ENCODE peak calls at places on chromosome 1, in ten cellular contexts. W is AG04450; T is ovary; X is tibial nerve; O is left lung; D is lower lobe of right lung; M is brain microvascular endothelial cell; A is psoas muscle; J is Peyer's patch; U is CD8-positive, alpha-beta T cell. R is an unnamed sample.

GRCh38 chr1:23567629-23567995 is 8.3 kb upstream of the ID3 start:
- DNase-seq in W (no peak), T (no peak), X (no peak), O (no peak), D (peak), M (no peak), A (no peak), J (no peak), U (no peak), R (no peak)

GRCh38 chr1:207027221-207027777 is 5.3 kb downstream of the C1orf116 start:
- DNase-seq in W (no peak), T (no peak), X (no peak), O (peak), D (peak), M (peak), A (no peak), J (peak), U (no peak), R (no peak)

GRCh38 chr1:103087261-103087660 is 21.1 kb downstream of the COL11A1 start:
- DNase-seq in W (no peak), T (no peak), X (no peak), O (no peak), D (no peak), M (no peak), A (no peak), J (no peak), U (no peak), R (no peak)

GRCh38 chr1:208154679-208155078 is 89.5 kb downstream of the PLXNA2 start:
- DNase-seq in W (no peak), T (no peak), X (no peak), O (no peak), D (no peak), M (no peak), A (no peak), J (peak), U (no peak), R (no peak)

GRCh38 chr1:156703741-156704140 is 1.6 kb downstream of the CRABP2 start:
- DNase-seq in W (no peak), T (no peak), X (no peak), O (no peak), D (no peak), M (no peak), A (no peak), J (no peak), U (no peak), R (peak)

GRCh38 chr1:41268154-41268770 is 26.2 kb upstream of the SCMH1 start:
- DNase-seq in W (peak), T (peak), X (peak), O (peak), D (peak), M (peak), A (peak), J (peak), U (peak), R (peak)

GRCh38 chr1:62682531-62682930 is 5.7 kb downstream of the DOCK7 start:
- DNase-seq in W (no peak), T (no peak), X (no peak), O (no peak), D (no peak), M (no peak), A (no peak), J (no peak), U (no peak), R (no peak)

GRCh38 chr1:236052227-236052993 is 12.5 kb downstream of the NID1 start:
- DNase-seq in W (no peak), T (peak), X (no peak), O (no peak), D (no peak), M (no peak), A (no peak), J (no peak), U (no peak), R (no peak)

GRCh38 chr1:239951518-239952130 is 140.1 kb upstream of the FMN2 start:
- DNase-seq in W (peak), T (peak), X (peak), O (no peak), D (no peak), M (peak), A (no peak), J (peak), U (no peak), R (peak)

GRCh38 chr1:19792237-19793002 is 7.3 kb downstream of the TMCO4 start:
- DNase-seq in W (no peak), T (no peak), X (no peak), O (no peak), D (no peak), M (no peak), A (no peak), J (no peak), U (no peak), R (no peak)

GRCh38 chr1:84907095-84907827 is 14.3 kb upstream of the LPAR3 start:
- DNase-seq in W (no peak), T (no peak), X (no peak), O (no peak), D (no peak), M (peak), A (no peak), J (no peak), U (no peak), R (no peak)

GRCh38 chr1:171245458-171246064 is 2.7 kb upstream of the FMO1 start:
- DNase-seq in W (no peak), T (peak), X (peak), O (no peak), D (no peak), M (peak), A (no peak), J (peak), U (no peak), R (peak)

GRCh38 chr1:27544818-27545612 is 55.0 kb upstream of the WASF2 start:
- DNase-seq in W (no peak), T (peak), X (peak), O (no peak), D (no peak), M (no peak), A (peak), J (no peak), U (no peak), R (no peak)

GRCh38 chr1:200631375-200631774 is 10.8 kb upstream of the KIF14 start:
- DNase-seq in W (no peak), T (no peak), X (no peak), O (no peak), D (no peak), M (no peak), A (no peak), J (no peak), U (no peak), R (no peak)

GRCh38 chr1:158248771-158249170 is 5.5 kb upstream of the CD1A start:
- DNase-seq in W (no peak), T (no peak), X (no peak), O (peak), D (no peak), M (no peak), A (no peak), J (no peak), U (no peak), R (no peak)

GRCh38 chr1:18890704-18891103 is 11.7 kb downstream of the ALDH4A1 start:
- DNase-seq in W (no peak), T (no peak), X (peak), O (no peak), D (no peak), M (no peak), A (no peak), J (no peak), U (no peak), R (no peak)

GRCh38 chr1:108049083-108049819 is 84.3 kb upstream of the VAV3 start:
- DNase-seq in W (no peak), T (no peak), X (peak), O (peak), D (peak), M (peak), A (no peak), J (peak), U (no peak), R (peak)

GRCh38 chr1:201137579-201138310 is 10.8 kb upstream of the ASCL5 start:
- DNase-seq in W (peak), T (peak), X (peak), O (peak), D (no peak), M (peak), A (peak), J (no peak), U (no peak), R (no peak)

GRCh38 chr1:108814343-108815125 is 42.4 kb downstream of the AKNAD1 start:
- DNase-seq in W (no peak), T (peak), X (no peak), O (no peak), D (no peak), M (no peak), A (no peak), J (no peak), U (no peak), R (peak)

GRCh38 chr1:67791261-67791660 is 42.0 kb downstream of the GNG12 start:
- DNase-seq in W (no peak), T (no peak), X (no peak), O (no peak), D (no peak), M (peak), A (no peak), J (no peak), U (no peak), R (no peak)

GRCh38 chr1:111140680-111140967 is 601 bp downstream of the CEPT1 start:
- DNase-seq in W (no peak), T (no peak), X (peak), O (no peak), D (no peak), M (peak), A (no peak), J (peak), U (no peak), R (peak)

GRCh38 chr1:76764638-76765572 is 102.4 kb upstream of the ST6GALNAC5 start:
- DNase-seq in W (no peak), T (no peak), X (no peak), O (no peak), D (peak), M (no peak), A (no peak), J (no peak), U (no peak), R (no peak)

GRCh38 chr1:91929246-91929645 is 20.0 kb upstream of the BRDT start:
- DNase-seq in W (no peak), T (no peak), X (no peak), O (no peak), D (peak), M (no peak), A (no peak), J (no peak), U (no peak), R (no peak)

GRCh38 chr1:33094971-33095604 is 14.1 kb downstream of the AZIN2 start:
- DNase-seq in W (peak), T (peak), X (peak), O (no peak), D (no peak), M (peak), A (no peak), J (peak), U (no peak), R (peak)

GRCh38 chr1:116852910-116853309 is 56.8 kb upstream of the PTGFRN start:
- DNase-seq in W (no peak), T (no peak), X (no peak), O (no peak), D (no peak), M (peak), A (no peak), J (no peak), U (no peak), R (no peak)

GRCh38 chr1:35448344-35448801 is 108.8 kb downstream of the KIAA0319L start:
- DNase-seq in W (peak), T (no peak), X (peak), O (peak), D (no peak), M (peak), A (no peak), J (no peak), U (no peak), R (no peak)

GRCh38 chr1:29921741-29922140 is 685.4 kb downstream of the PTPRU start:
- DNase-seq in W (no peak), T (no peak), X (no peak), O (no peak), D (no peak), M (no peak), A (no peak), J (no peak), U (no peak), R (no peak)

GRCh38 chr1:41431490-41432350 is 52.8 kb downstream of the EDN2 start:
- DNase-seq in W (no peak), T (peak), X (no peak), O (no peak), D (peak), M (no peak), A (peak), J (no peak), U (no peak), R (no peak)

GRCh38 chr1:206442101-206442500 is 28.2 kb upstream of the IKBKE start:
- DNase-seq in W (no peak), T (no peak), X (no peak), O (no peak), D (no peak), M (peak), A (no peak), J (no peak), U (no peak), R (no peak)

GRCh38 chr1:54658164-54658913 is 16.8 kb downstream of the MROH7 start:
- DNase-seq in W (no peak), T (no peak), X (no peak), O (no peak), D (no peak), M (no peak), A (no peak), J (no peak), U (no peak), R (no peak)

GRCh38 chr1:167061073-167061464 is 29.1 kb downstream of the GPA33 start:
- DNase-seq in W (no peak), T (no peak), X (no peak), O (no peak), D (no peak), M (no peak), A (no peak), J (no peak), U (no peak), R (no peak)

DNA sequence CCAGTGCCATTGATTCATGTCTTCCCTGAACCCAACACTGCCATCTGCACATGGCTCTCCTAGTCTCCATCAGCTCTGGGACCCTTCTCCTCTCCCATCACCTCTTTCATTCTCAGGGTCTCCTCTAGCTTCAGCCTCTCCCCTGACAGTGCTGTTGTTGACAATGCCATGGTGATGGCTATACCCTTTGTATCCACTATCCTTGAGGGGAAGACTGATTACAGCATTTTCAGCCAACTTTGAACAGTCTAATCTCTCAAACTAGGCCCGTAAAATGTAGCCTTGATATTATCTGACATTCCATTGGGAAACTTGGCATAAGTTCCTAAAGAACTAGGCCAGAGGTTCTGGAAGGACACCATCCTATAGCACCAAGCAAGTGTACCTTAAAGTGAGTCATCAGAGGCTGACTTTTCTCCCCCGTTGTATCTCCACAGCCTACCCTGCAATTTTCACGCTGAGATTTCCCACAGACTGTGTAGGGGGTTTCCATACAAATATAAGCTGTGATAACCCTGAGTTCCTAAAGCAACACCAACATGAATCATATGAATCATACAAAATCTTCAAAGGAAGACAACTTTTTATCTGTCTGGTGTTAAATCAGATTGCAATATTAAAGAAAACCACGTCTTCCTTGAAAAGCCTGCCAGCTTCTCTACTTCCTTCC is 5.8 kb downstream of the HAO2 start:
- DNase-seq in W (no peak), T (no peak), X (no peak), O (no peak), D (no peak), M (peak), A (no peak), J (no peak), U (no peak), R (no peak)
- H3K27ac ChIP-seq in W (no peak), T (no peak), X (no peak), O (no peak), D (no peak), M (no peak), A (no peak), J (peak), U (no peak), R (no peak)

GRCh38 chr1:209937996-209938959 is at the start of gene SYT14:
- DNase-seq in W (no peak), T (no peak), X (no peak), O (no peak), D (no peak), M (peak), A (no peak), J (no peak), U (no peak), R (peak)
- TF ChIP-seq CTCF in W (no peak), T (no peak), X (no peak), O (no peak), D (no peak), M (peak), A (no peak), J (no peak), U (no peak), R (no peak)

DNA sequence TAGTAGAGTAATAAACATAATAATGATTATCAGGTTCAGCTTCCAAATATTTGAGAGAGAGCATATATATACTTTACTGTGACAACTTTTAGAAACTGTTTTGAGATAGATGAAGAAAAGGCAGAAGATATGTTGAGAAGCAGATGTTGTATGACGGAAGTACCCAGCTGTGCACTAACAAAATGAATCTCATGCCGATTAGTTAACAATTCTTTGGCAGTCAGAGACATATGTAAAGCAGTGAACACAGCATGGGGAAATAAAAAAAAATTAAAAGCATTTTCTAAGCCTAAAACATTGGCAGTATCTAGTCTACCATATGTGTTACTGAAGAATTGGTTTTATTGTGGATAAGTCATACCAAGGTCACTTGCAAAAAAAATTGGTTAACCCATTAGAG is 51.8 kb downstream of the MAGI3 start:
- DNase-seq in W (no peak), T (no peak), X (no peak), O (no peak), D (no peak), M (no peak), A (no peak), J (no peak), U (no peak), R (peak)
- H3K4me3 ChIP-seq in W (no peak), T (no peak), X (no peak), O (no peak), D (no peak), M (no peak), A (no peak), J (no peak), U (no peak), R (no peak)

GRCh38 chr1:155169541-155169940 is 3.6 kb downstream of the KRTCAP2 start:
- DNase-seq in W (no peak), T (no peak), X (no peak), O (no peak), D (no peak), M (no peak), A (no peak), J (peak), U (peak), R (no peak)
- H3K27ac ChIP-seq in W (no peak), T (no peak), X (no peak), O (no peak), D (no peak), M (no peak), A (no peak), J (no peak), U (no peak), R (no peak)

DNA sequence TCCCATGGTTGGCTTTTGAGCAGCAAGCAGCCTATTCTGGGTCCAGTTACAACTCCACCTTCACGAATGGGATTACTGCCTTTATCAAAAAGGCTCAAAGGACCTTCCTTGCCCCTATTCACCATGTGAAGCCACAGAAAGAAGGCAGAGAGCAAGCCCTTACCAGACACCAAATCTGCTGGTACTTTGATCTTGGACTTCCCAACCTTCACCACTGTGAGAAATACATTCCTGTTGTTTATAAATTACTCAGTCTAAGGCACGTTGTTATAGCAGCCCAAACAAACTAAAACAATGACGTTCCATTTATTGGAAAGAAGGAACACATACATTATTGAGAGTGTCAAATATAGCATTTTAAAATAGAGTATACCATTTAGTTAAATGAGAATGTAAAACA is 1557.9 kb downstream of the PLA2G4A start:
- DNase-seq in W (no peak), T (no peak), X (no peak), O (no peak), D (no peak), M (no peak), A (no peak), J (no peak), U (no peak), R (no peak)
- TF ChIP-seq CTCF in W (no peak), T (no peak), X (no peak), O (no peak), D (no peak), M (no peak), A (no peak), J (no peak), U (no peak), R (no peak)

GRCh38 chr1:168833801-168834224 is 104.8 kb upstream of the DPT start:
- DNase-seq in W (no peak), T (no peak), X (no peak), O (no peak), D (no peak), M (no peak), A (no peak), J (no peak), U (peak), R (peak)
- H3K4me3 ChIP-seq in W (no peak), T (no peak), X (no peak), O (no peak), D (no peak), M (no peak), A (no peak), J (no peak), U (no peak), R (no peak)